ENCODE peak calls at places on chromosomes 2 and 18, in six cellular contexts. One of them, this sample, is unnamed.

GRCh38 chr2:105320651-105321215 is 8.8 kb downstream of the TGFBRAP1 start:
- DNase-seq in heart left ventricle: no peak
- DNase-seq in transverse colon: no peak
- DNase-seq in fibroblast of pulmonary artery: no peak
- DNase-seq in lower lobe of right lung: no peak
- DNase-seq in GM23338: no peak
- DNase-seq in this sample: no peak

GRCh38 chr18:33317640-33318039 is 122.9 kb downstream of the CCDC178 start:
- DNase-seq in fibroblast of pulmonary artery: no peak
- DNase-seq in GM23338: no peak
- DNase-seq in lower lobe of right lung: no peak
- DNase-seq in transverse colon: no peak
- DNase-seq in heart left ventricle: no peak
- DNase-seq in this sample: no peak

GRCh38 chr2:154193246-154193645 is 321.5 kb downstream of the GALNT13 start:
- DNase-seq in transverse colon: no peak
- DNase-seq in lower lobe of right lung: no peak
- DNase-seq in GM23338: no peak
- DNase-seq in fibroblast of pulmonary artery: no peak
- DNase-seq in heart left ventricle: no peak
- DNase-seq in this sample: no peak

GRCh38 chr18:70288851-70289328 is at the start of gene SOCS6:
- DNase-seq in transverse colon: peak; percentile 63
- DNase-seq in fibroblast of pulmonary artery: peak; percentile 68
- DNase-seq in lower lobe of right lung: peak; percentile 74
- DNase-seq in GM23338: peak; percentile 76
- DNase-seq in heart left ventricle: peak; percentile 67
- DNase-seq in this sample: peak; percentile 67

GRCh38 chr2:42810971-42811865 is 18.8 kb upstream of the HAAO start:
- DNase-seq in heart left ventricle: peak; percentile 63
- DNase-seq in transverse colon: peak; percentile 45
- DNase-seq in GM23338: peak; percentile 86
- DNase-seq in lower lobe of right lung: peak; percentile 61
- DNase-seq in fibroblast of pulmonary artery: peak; percentile 56
- DNase-seq in this sample: peak; percentile 82

GRCh38 chr2:145380436-145381017 is 860.6 kb upstream of the ZEB2 start:
- DNase-seq in fibroblast of pulmonary artery: peak; percentile 71
- DNase-seq in lower lobe of right lung: no peak
- DNase-seq in GM23338: no peak
- DNase-seq in heart left ventricle: no peak
- DNase-seq in transverse colon: no peak
- DNase-seq in this sample: no peak

GRCh38 chr2:180656455-180656847 is 324.0 kb upstream of the UBE2E3 start:
- DNase-seq in heart left ventricle: no peak
- DNase-seq in transverse colon: no peak
- DNase-seq in fibroblast of pulmonary artery: peak; percentile 39
- DNase-seq in lower lobe of right lung: no peak
- DNase-seq in GM23338: no peak
- DNase-seq in this sample: no peak

GRCh38 chr2:57740905-57741304 is 305.7 kb upstream of the VRK2 start:
- DNase-seq in GM23338: no peak
- DNase-seq in transverse colon: no peak
- DNase-seq in heart left ventricle: no peak
- DNase-seq in fibroblast of pulmonary artery: no peak
- DNase-seq in lower lobe of right lung: no peak
- DNase-seq in this sample: no peak

GRCh38 chr2:218648473-218649100 is 10.8 kb downstream of the ZNF142 start:
- DNase-seq in fibroblast of pulmonary artery: peak; percentile 82
- DNase-seq in lower lobe of right lung: no peak
- DNase-seq in heart left ventricle: no peak
- DNase-seq in GM23338: peak; percentile 76
- DNase-seq in transverse colon: peak; percentile 54
- DNase-seq in this sample: no peak

GRCh38 chr2:155223781-155224406 is 525.4 kb downstream of the KCNJ3 start:
- DNase-seq in fibroblast of pulmonary artery: peak; percentile 1
- DNase-seq in transverse colon: no peak
- DNase-seq in GM23338: peak; percentile 40
- DNase-seq in lower lobe of right lung: no peak
- DNase-seq in heart left ventricle: no peak
- DNase-seq in this sample: no peak

GRCh38 chr2:29629495-29629894 is 291.9 kb downstream of the ALK start:
- DNase-seq in lower lobe of right lung: no peak
- DNase-seq in GM23338: no peak
- DNase-seq in fibroblast of pulmonary artery: no peak
- DNase-seq in transverse colon: no peak
- DNase-seq in heart left ventricle: no peak
- DNase-seq in this sample: no peak

GRCh38 chr2:98911126-98911375 is 25.0 kb downstream of the CRACDL start:
- DNase-seq in lower lobe of right lung: no peak
- DNase-seq in fibroblast of pulmonary artery: no peak
- DNase-seq in GM23338: no peak
- DNase-seq in heart left ventricle: no peak
- DNase-seq in transverse colon: no peak
- DNase-seq in this sample: no peak

GRCh38 chr2:120935339-120936313 is 200.0 kb downstream of the GLI2 start:
- DNase-seq in transverse colon: peak; percentile 28
- DNase-seq in lower lobe of right lung: no peak
- DNase-seq in heart left ventricle: no peak
- DNase-seq in fibroblast of pulmonary artery: peak; percentile 50
- DNase-seq in GM23338: no peak
- DNase-seq in this sample: no peak

GRCh38 chr2:6877402-6878305 is at the start of gene RSAD2:
- DNase-seq in lower lobe of right lung: peak; percentile 47
- DNase-seq in heart left ventricle: peak; percentile 33
- DNase-seq in GM23338: no peak
- DNase-seq in transverse colon: peak; percentile 22
- DNase-seq in fibroblast of pulmonary artery: peak; percentile 11
- DNase-seq in this sample: no peak

GRCh38 chr2:46939596-46940359 is 24.2 kb upstream of the MCFD2 start:
- DNase-seq in lower lobe of right lung: no peak
- DNase-seq in heart left ventricle: no peak
- DNase-seq in GM23338: no peak
- DNase-seq in fibroblast of pulmonary artery: no peak
- DNase-seq in transverse colon: no peak
- DNase-seq in this sample: no peak

GRCh38 chr2:190050001-190050400 is 12.5 kb downstream of the MSTN start:
- DNase-seq in GM23338: no peak
- DNase-seq in fibroblast of pulmonary artery: peak; percentile 16
- DNase-seq in heart left ventricle: no peak
- DNase-seq in transverse colon: no peak
- DNase-seq in lower lobe of right lung: no peak
- DNase-seq in this sample: no peak

GRCh38 chr2:233811087-233811486 is 33.0 kb downstream of the MROH2A start:
- DNase-seq in heart left ventricle: peak; percentile 5
- DNase-seq in fibroblast of pulmonary artery: no peak
- DNase-seq in lower lobe of right lung: no peak
- DNase-seq in GM23338: no peak
- DNase-seq in transverse colon: no peak
- DNase-seq in this sample: no peak

GRCh38 chr2:242020196-242021004 is 150.9 kb downstream of the RTP5 start:
- DNase-seq in GM23338: no peak
- DNase-seq in fibroblast of pulmonary artery: no peak
- DNase-seq in transverse colon: peak; percentile 30
- DNase-seq in lower lobe of right lung: peak; percentile 45
- DNase-seq in heart left ventricle: no peak
- DNase-seq in this sample: peak; percentile 78

GRCh38 chr2:49240608-49241007 is 86.3 kb upstream of the FSHR start:
- DNase-seq in fibroblast of pulmonary artery: no peak
- DNase-seq in lower lobe of right lung: no peak
- DNase-seq in GM23338: no peak
- DNase-seq in transverse colon: no peak
- DNase-seq in heart left ventricle: no peak
- DNase-seq in this sample: no peak

GRCh38 chr2:161036926-161037325 is 123.3 kb upstream of the TANK start:
- DNase-seq in lower lobe of right lung: no peak
- DNase-seq in transverse colon: no peak
- DNase-seq in GM23338: no peak
- DNase-seq in heart left ventricle: no peak
- DNase-seq in fibroblast of pulmonary artery: no peak
- DNase-seq in this sample: no peak

GRCh38 chr2:149745396-149745925 is 157.9 kb upstream of the MMADHC start:
- DNase-seq in lower lobe of right lung: no peak
- DNase-seq in GM23338: no peak
- DNase-seq in heart left ventricle: no peak
- DNase-seq in fibroblast of pulmonary artery: no peak
- DNase-seq in transverse colon: no peak
- DNase-seq in this sample: no peak

GRCh38 chr2:72276356-72276755 is 128.7 kb upstream of the CYP26B1 start:
- DNase-seq in GM23338: no peak
- DNase-seq in lower lobe of right lung: no peak
- DNase-seq in fibroblast of pulmonary artery: no peak
- DNase-seq in transverse colon: no peak
- DNase-seq in heart left ventricle: no peak
- DNase-seq in this sample: no peak

GRCh38 chr18:47484068-47484467 is 232.6 kb upstream of the SKOR2 start:
- DNase-seq in lower lobe of right lung: no peak
- DNase-seq in heart left ventricle: no peak
- DNase-seq in GM23338: no peak
- DNase-seq in transverse colon: no peak
- DNase-seq in fibroblast of pulmonary artery: no peak
- DNase-seq in this sample: no peak

GRCh38 chr18:47422524-47422923 is 171.1 kb upstream of the SKOR2 start:
- DNase-seq in lower lobe of right lung: no peak
- DNase-seq in heart left ventricle: no peak
- DNase-seq in fibroblast of pulmonary artery: no peak
- DNase-seq in GM23338: peak; percentile 51
- DNase-seq in transverse colon: no peak
- DNase-seq in this sample: no peak

GRCh38 chr18:8824846-8825245 is 119.5 kb downstream of the MTCL1 start:
- DNase-seq in heart left ventricle: no peak
- DNase-seq in lower lobe of right lung: no peak
- DNase-seq in transverse colon: no peak
- DNase-seq in fibroblast of pulmonary artery: no peak
- DNase-seq in GM23338: no peak
- DNase-seq in this sample: no peak

DNA sequence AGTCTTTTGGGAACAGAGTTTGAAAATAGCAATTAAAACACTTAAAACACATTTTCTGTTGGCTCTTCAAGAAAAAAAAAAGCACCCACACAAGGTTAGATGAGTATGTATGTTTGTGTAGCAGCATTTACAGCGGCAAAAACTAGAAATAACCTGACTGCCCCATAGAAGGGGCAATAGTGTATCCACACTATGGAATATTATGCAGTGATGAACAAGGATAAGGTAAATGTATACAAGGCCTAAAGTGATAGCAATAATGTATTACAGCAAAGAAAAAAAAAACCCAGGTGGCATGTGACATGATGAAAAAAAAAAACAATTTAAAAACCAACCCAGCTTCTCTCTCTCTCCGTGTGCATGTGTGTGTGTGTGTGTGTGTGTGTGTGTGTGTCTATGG is 34.8 kb downstream of the POLR1A start:
- DNase-seq in GM23338: no peak
- DNase-seq in fibroblast of pulmonary artery: no peak
- DNase-seq in transverse colon: no peak
- DNase-seq in lower lobe of right lung: no peak
- DNase-seq in heart left ventricle: no peak
- DNase-seq in this sample: no peak
- H3K4me3 ChIP-seq in GM23338: no peak overlapping the region
- H3K4me3 ChIP-seq in fibroblast of pulmonary artery: no peak overlapping the region
- H3K4me3 ChIP-seq in transverse colon: no peak overlapping the region
- H3K4me3 ChIP-seq in lower lobe of right lung: no peak overlapping the region
- H3K4me3 ChIP-seq in heart left ventricle: no peak overlapping the region
- H3K4me3 ChIP-seq in this sample: no peak overlapping the region

GRCh38 chr2:196153480-196153879 is 17.9 kb downstream of the STK17B start:
- DNase-seq in lower lobe of right lung: no peak
- DNase-seq in transverse colon: no peak
- DNase-seq in fibroblast of pulmonary artery: no peak
- DNase-seq in heart left ventricle: no peak
- DNase-seq in GM23338: no peak
- DNase-seq in this sample: no peak

GRCh38 chr2:196144513-196145126 is 26.8 kb downstream of the STK17B start:
- DNase-seq in lower lobe of right lung: no peak
- DNase-seq in fibroblast of pulmonary artery: no peak
- DNase-seq in GM23338: no peak
- DNase-seq in heart left ventricle: no peak
- DNase-seq in transverse colon: no peak
- DNase-seq in this sample: no peak

GRCh38 chr2:196148736-196149135 is 22.6 kb downstream of the STK17B start:
- DNase-seq in fibroblast of pulmonary artery: no peak
- DNase-seq in lower lobe of right lung: no peak
- DNase-seq in GM23338: no peak
- DNase-seq in transverse colon: no peak
- DNase-seq in heart left ventricle: no peak
- DNase-seq in this sample: no peak

GRCh38 chr2:196145256-196145655 is 26.1 kb downstream of the STK17B start:
- DNase-seq in fibroblast of pulmonary artery: no peak
- DNase-seq in lower lobe of right lung: no peak
- DNase-seq in heart left ventricle: no peak
- DNase-seq in GM23338: no peak
- DNase-seq in transverse colon: no peak
- DNase-seq in this sample: no peak

GRCh38 chr2:196149926-196150325 is 21.5 kb downstream of the STK17B start:
- DNase-seq in GM23338: no peak
- DNase-seq in transverse colon: no peak
- DNase-seq in heart left ventricle: no peak
- DNase-seq in fibroblast of pulmonary artery: no peak
- DNase-seq in lower lobe of right lung: no peak
- DNase-seq in this sample: no peak
- H3K4me3 ChIP-seq in GM23338: no peak overlapping the region
- H3K4me3 ChIP-seq in transverse colon: no peak overlapping the region
- H3K4me3 ChIP-seq in heart left ventricle: no peak overlapping the region
- H3K4me3 ChIP-seq in fibroblast of pulmonary artery: no peak overlapping the region
- H3K4me3 ChIP-seq in lower lobe of right lung: no peak overlapping the region
- H3K4me3 ChIP-seq in this sample: no peak overlapping the region

DNA sequence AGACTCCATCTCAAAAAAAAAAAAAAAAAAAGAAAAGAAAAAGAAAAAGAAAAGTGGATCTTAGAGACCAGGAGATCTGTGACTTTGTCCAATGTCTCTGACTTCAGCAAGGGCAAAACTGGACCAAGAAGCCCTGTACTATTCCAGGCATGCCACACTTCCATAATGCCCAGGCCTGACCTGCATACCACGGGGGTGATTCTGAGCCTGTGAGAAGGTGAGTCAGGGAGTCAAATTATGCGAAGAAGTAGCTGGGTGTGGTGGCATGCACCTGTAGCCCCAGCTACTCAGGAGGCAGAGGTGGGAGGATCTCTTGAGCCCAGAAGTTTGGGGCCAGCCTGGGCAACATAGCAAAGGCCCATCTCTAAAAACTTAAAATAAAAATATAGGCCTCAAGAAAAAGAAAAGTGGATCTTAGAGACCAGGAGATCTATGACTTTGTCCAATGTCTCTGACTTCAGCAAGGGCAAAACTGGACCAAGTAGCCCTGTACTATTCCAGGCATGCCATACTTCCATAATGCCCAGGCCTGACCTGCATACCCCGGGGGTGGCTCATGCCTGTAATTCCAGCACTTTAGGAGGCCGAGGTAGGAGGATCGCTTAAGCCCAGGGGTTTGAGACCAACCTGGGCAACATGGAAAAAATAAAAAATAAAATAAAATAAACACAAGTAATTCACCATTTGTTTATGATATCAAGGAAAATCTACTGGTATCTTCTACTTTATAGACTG is 12.2 kb upstream of the PUM2 start:
- DNase-seq in heart left ventricle: no peak
- DNase-seq in GM23338: no peak
- DNase-seq in fibroblast of pulmonary artery: no peak
- DNase-seq in lower lobe of right lung: no peak
- DNase-seq in transverse colon: no peak
- DNase-seq in this sample: no peak
- H3K4me3 ChIP-seq in heart left ventricle: no peak overlapping the region
- H3K4me3 ChIP-seq in GM23338: no peak overlapping the region
- H3K4me3 ChIP-seq in fibroblast of pulmonary artery: no peak overlapping the region
- H3K4me3 ChIP-seq in lower lobe of right lung: no peak overlapping the region
- H3K4me3 ChIP-seq in transverse colon: no peak overlapping the region
- H3K4me3 ChIP-seq in this sample: no peak overlapping the region

GRCh38 chr2:113324684-113325160 is 46.0 kb upstream of the PAX8 start:
- DNase-seq in transverse colon: peak; percentile 58
- DNase-seq in fibroblast of pulmonary artery: peak; percentile 57
- DNase-seq in lower lobe of right lung: peak; percentile 47
- DNase-seq in heart left ventricle: peak; percentile 34
- DNase-seq in GM23338: peak; percentile 79
- DNase-seq in this sample: peak; percentile 34
- H3K4me3 ChIP-seq in transverse colon: peak overlapping the region; percentile 33
- H3K4me3 ChIP-seq in fibroblast of pulmonary artery: peak overlapping the region; percentile 47
- H3K4me3 ChIP-seq in lower lobe of right lung: peak overlapping the region; percentile 54
- H3K4me3 ChIP-seq in heart left ventricle: no peak overlapping the region
- H3K4me3 ChIP-seq in GM23338: peak overlapping the region; percentile 77
- H3K4me3 ChIP-seq in this sample: peak overlapping the region; percentile 35

This sample was measured in ovary.